ENCODE peak calls at places on chromosomes 11 and 22, in ten cellular contexts. T is GM10248, I is GM12865, L is PC-3, G is HCT116, X is neural crest cell, C is brain microvascular endothelial cell, V is IMR-90, N is glutamatergic neuron, Z is pancreas. W is an unnamed sample.

GRCh38 chr11:67996051-67996450 is 7.8 kb downstream of the UNC93B1 start:
- DNase-seq in T (no peak), Z (no peak), L (no peak), X (no peak), G (no peak), N (no peak), C (no peak), I (peak), V (no peak), W (no peak)

GRCh38 chr11:73795925-73796632 is 8.4 kb downstream of the MRPL48 start:
- DNase-seq in V (no peak), G (no peak), I (no peak), C (no peak), X (no peak), L (no peak), T (no peak), Z (no peak), N (peak), W (no peak)

GRCh38 chr11:47176328-47177228 is at the start of gene ARFGAP2:
- DNase-seq in C (peak), L (peak), V (peak), X (peak), Z (peak), N (peak), G (peak), T (peak), I (peak), W (peak)

GRCh38 chr11:69050592-69051380 is 2.1 kb downstream of the TPCN2 start:
- DNase-seq in Z (no peak), T (no peak), I (no peak), V (no peak), X (no peak), C (no peak), L (no peak), G (no peak), N (no peak), W (no peak)

GRCh38 chr11:73453562-73453961 is 77.4 kb downstream of the RELT start:
- DNase-seq in L (no peak), G (no peak), I (no peak), Z (no peak), V (peak), X (no peak), T (no peak), C (no peak), N (no peak), W (no peak)

GRCh38 chr11:132024587-132025295 is 654.3 kb downstream of the NTM start:
- DNase-seq in T (peak), L (peak), I (peak), C (peak), G (no peak), X (no peak), N (no peak), V (peak), Z (no peak), W (no peak)

GRCh38 chr11:2671748-2672147 is 28.0 kb downstream of the KCNQ1OT1 start:
- DNase-seq in G (no peak), V (no peak), L (no peak), X (no peak), Z (peak), C (no peak), I (no peak), N (no peak), T (no peak), W (peak)

GRCh38 chr22:20430641-20431519 is 6.7 kb downstream of the SCARF2 start:
- DNase-seq in V (no peak), L (peak), X (peak), G (peak), Z (peak), C (no peak), I (peak), T (no peak), N (peak), W (no peak)

GRCh38 chr11:87926250-87926970 is 248.8 kb downstream of the RAB38 start:
- DNase-seq in I (no peak), N (no peak), C (peak), T (no peak), G (peak), X (no peak), L (peak), Z (no peak), V (peak), W (no peak)

GRCh38 chr11:11776714-11777113 is 65.1 kb upstream of the USP47 start:
- DNase-seq in L (no peak), V (no peak), C (no peak), X (no peak), G (no peak), I (no peak), T (no peak), Z (no peak), N (no peak), W (no peak)

GRCh38 chr22:48098243-48098935 is 1335.9 kb downstream of the TBC1D22A start:
- DNase-seq in V (no peak), I (peak), X (no peak), L (no peak), Z (no peak), C (no peak), G (no peak), T (peak), N (no peak), W (no peak)

GRCh38 chr22:19410941-19411689 is 20.4 kb downstream of the HIRA start:
- DNase-seq in C (no peak), I (no peak), T (no peak), V (no peak), L (no peak), N (no peak), X (no peak), G (no peak), Z (no peak), W (no peak)

GRCh38 chr11:116707250-116707649 is 65.5 kb downstream of the BUD13 start:
- DNase-seq in G (no peak), X (no peak), V (no peak), Z (peak), L (peak), T (no peak), C (no peak), N (no peak), I (no peak), W (no peak)

GRCh38 chr11:79184285-79184684 is 256.5 kb downstream of the TENM4 start:
- DNase-seq in I (no peak), Z (no peak), L (no peak), C (no peak), X (no peak), N (no peak), T (no peak), V (no peak), G (no peak), W (no peak)

GRCh38 chr11:58629857-58630256 is 7.4 kb downstream of the CNTF start:
- DNase-seq in I (peak), Z (no peak), G (peak), X (no peak), V (peak), L (peak), T (peak), C (peak), N (no peak), W (no peak)

GRCh38 chr11:3840289-3840869 is 380 bp downstream of the RHOG start:
- DNase-seq in N (peak), X (peak), I (peak), C (no peak), Z (no peak), V (no peak), T (no peak), L (no peak), G (no peak), W (peak)

GRCh38 chr22:19105867-19106802 is 16.1 kb downstream of the DGCR2 start:
- DNase-seq in V (no peak), T (no peak), I (peak), Z (no peak), N (peak), X (no peak), G (no peak), L (peak), C (no peak), W (no peak)

GRCh38 chr22:38452373-38453064 is 2.5 kb downstream of the KCNJ4 start:
- DNase-seq in G (no peak), L (no peak), C (no peak), T (no peak), Z (no peak), V (peak), X (no peak), I (no peak), N (peak), W (no peak)

GRCh38 chr22:44894782-44895181 is 115.0 kb downstream of the PHF21B start:
- DNase-seq in Z (no peak), C (no peak), I (no peak), T (no peak), V (no peak), N (no peak), X (no peak), G (no peak), L (no peak), W (no peak)

GRCh38 chr11:69909561-69910518 is 90.6 kb upstream of the FGF3 start:
- DNase-seq in X (peak), V (no peak), Z (no peak), I (peak), N (peak), L (peak), G (no peak), C (no peak), T (peak), W (no peak)

GRCh38 chr11:17719028-17719939 is at the start of gene MYOD1:
- DNase-seq in Z (no peak), L (no peak), T (no peak), X (no peak), N (peak), C (no peak), G (no peak), V (no peak), I (no peak), W (no peak)

GRCh38 chr11:17720796-17721171 is 1.4 kb downstream of the MYOD1 start:
- DNase-seq in N (no peak), Z (no peak), G (no peak), X (no peak), T (no peak), V (no peak), I (no peak), L (no peak), C (no peak), W (no peak)

GRCh38 chr11:17718510-17718962 is 835 bp upstream of the MYOD1 start:
- DNase-seq in Z (no peak), N (no peak), X (no peak), G (no peak), C (no peak), T (no peak), I (no peak), L (no peak), V (no peak), W (no peak)

GRCh38 chr11:17721242-17721999 is 2.0 kb downstream of the MYOD1 start:
- DNase-seq in Z (no peak), N (peak), L (no peak), G (no peak), V (no peak), I (no peak), C (no peak), X (no peak), T (no peak), W (no peak)

GRCh38 chr11:17719940-17720795 is 797 bp downstream of the MYOD1 start:
- DNase-seq in V (no peak), G (no peak), I (no peak), Z (no peak), L (no peak), N (peak), T (no peak), X (peak), C (no peak), W (no peak)
- TF ChIP-seq CTCF in V (peak), G (no peak), I (no peak), Z (no peak), L (peak), N (no peak), T (no peak), X (peak), C (peak), W (peak)

GRCh38 chr22:42353883-42354727 is 78.1 kb downstream of the NFAM1 start:
- DNase-seq in I (no peak), T (no peak), C (no peak), Z (no peak), G (no peak), V (peak), X (no peak), N (peak), L (no peak), W (no peak)
- TF ChIP-seq CTCF in I (no peak), T (no peak), C (no peak), Z (no peak), G (no peak), V (no peak), X (no peak), N (no peak), L (no peak), W (no peak)

DNA sequence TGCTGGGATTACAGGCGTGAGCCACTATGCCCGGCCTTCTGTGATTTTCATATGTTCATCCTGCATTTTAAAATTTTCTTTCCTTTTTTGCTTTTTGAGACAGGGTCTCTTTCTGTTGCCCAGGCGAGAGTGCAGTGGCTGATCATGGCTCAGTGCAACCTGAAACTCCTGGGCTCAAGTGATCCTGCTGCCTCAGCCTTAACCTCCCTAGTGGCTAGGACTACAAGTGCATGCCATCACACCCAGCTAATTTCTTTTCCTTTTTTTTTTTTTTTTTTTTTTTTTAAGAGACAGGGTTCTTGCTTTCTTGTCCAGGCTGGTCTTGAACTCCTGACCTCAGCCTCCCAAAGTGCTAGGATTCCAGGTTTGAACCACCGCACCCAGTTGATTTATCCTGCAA is 54.1 kb upstream of the WT1 start:
- DNase-seq in I (no peak), N (no peak), G (no peak), Z (no peak), X (no peak), C (no peak), V (no peak), L (no peak), T (no peak), W (no peak)
- TF ChIP-seq CTCF in I (no peak), N (peak), G (no peak), Z (no peak), X (no peak), C (no peak), V (no peak), L (no peak), T (no peak), W (no peak)

GRCh38 chr22:35177811-35178210 is 79.5 kb upstream of the HMGXB4 start:
- DNase-seq in V (no peak), T (no peak), C (no peak), I (no peak), L (no peak), Z (no peak), N (no peak), G (no peak), X (no peak), W (peak)
- TF ChIP-seq CTCF in V (no peak), T (no peak), C (no peak), I (no peak), L (no peak), Z (no peak), N (no peak), G (no peak), X (no peak), W (no peak)

GRCh38 chr22:39559456-39560105 is 11.0 kb upstream of the CACNA1I start:
- DNase-seq in T (peak), N (peak), V (no peak), G (no peak), X (no peak), C (no peak), I (peak), L (peak), Z (no peak), W (no peak)
- TF ChIP-seq CTCF in T (peak), N (peak), V (peak), G (peak), X (peak), C (peak), I (peak), L (peak), Z (peak), W (peak)

GRCh38 chr22:33969052-33969451 is 48.8 kb upstream of the LARGE1 start:
- DNase-seq in Z (no peak), L (peak), I (no peak), N (no peak), T (no peak), G (no peak), V (no peak), X (no peak), C (no peak), W (no peak)
- TF ChIP-seq CTCF in Z (no peak), L (no peak), I (no peak), N (no peak), T (no peak), G (no peak), V (no peak), X (no peak), C (no peak), W (no peak)

GRCh38 chr11:34621876-34622275 is 983 bp downstream of the EHF start:
- DNase-seq in X (no peak), T (no peak), G (no peak), N (no peak), L (peak), C (no peak), Z (no peak), V (no peak), I (no peak), W (no peak)
- TF ChIP-seq CTCF in X (no peak), T (no peak), G (no peak), N (no peak), L (no peak), C (no peak), Z (no peak), V (no peak), I (no peak), W (no peak)

W was measured in osteocyte.